ENCODE peak calls at places on chromosomes 2 and 18, in seven cellular contexts. Q is K562, P is fibroblast of lung, Y is psoas muscle, M is AG04450, S is aorta, X is PC-3. J is an unnamed sample.
A peak's percentile ranks its signal among the peaks of the same experiment; 100 is the strongest.

GRCh38 chr2:199339826-199340605 is 117.7 kb downstream of the SATB2 start:
- DNase-seq in P (peak; percentile 74), M (no peak), Y (no peak), X (peak; percentile 72), Q (no peak), S (no peak), J (no peak)

GRCh38 chr2:200742426-200742825 is 69.3 kb upstream of the BZW1 start:
- DNase-seq in X (no peak), Y (peak; percentile 84), Q (no peak), M (no peak), P (peak; percentile 90), S (peak; percentile 90), J (no peak)

GRCh38 chr2:174692256-174692830 is 71.9 kb downstream of the CHRNA1 start:
- DNase-seq in X (no peak), P (no peak), Y (no peak), M (no peak), Q (no peak), S (no peak), J (no peak)

GRCh38 chr18:9988665-9989064 is 74.8 kb downstream of the VAPA start:
- DNase-seq in Y (no peak), Q (no peak), S (no peak), X (no peak), P (no peak), M (no peak), J (no peak)

GRCh38 chr2:176079285-176079830 is 4.4 kb downstream of the EVX2 start:
- DNase-seq in Q (peak; percentile 56), Y (no peak), S (no peak), X (no peak), P (no peak), M (no peak), J (no peak)

GRCh38 chr2:121881038-121881437 is 125.6 kb downstream of the TSN start:
- DNase-seq in M (no peak), P (no peak), Y (no peak), X (no peak), Q (no peak), S (no peak), J (no peak)

GRCh38 chr2:241854342-241855244 is 4.1 kb downstream of the PDCD1 start:
- DNase-seq in P (no peak), X (no peak), Q (peak; percentile 7), Y (no peak), M (no peak), S (peak; percentile 61), J (no peak)

GRCh38 chr2:224442092-224442999 is 40.4 kb upstream of the FAM124B start:
- DNase-seq in Y (peak; percentile 61), P (peak; percentile 38), S (peak; percentile 79), Q (no peak), X (peak; percentile 23), M (no peak), J (no peak)

GRCh38 chr18:6729247-6730091 is at the start of gene ARHGAP28:
- DNase-seq in Y (peak; percentile 93), P (peak; percentile 97), M (peak; percentile 86), S (peak; percentile 86), X (peak; percentile 89), Q (peak; percentile 91), J (peak; percentile 87)

GRCh38 chr2:231765496-231765929 is 15.6 kb downstream of the PDE6D start:
- DNase-seq in Y (no peak), M (no peak), P (no peak), Q (no peak), S (no peak), X (no peak), J (no peak)

GRCh38 chr2:121502246-121502645 is 28.4 kb upstream of the RNU4ATAC start:
- DNase-seq in M (no peak), Y (no peak), Q (no peak), P (peak; percentile 74), X (peak; percentile 65), S (no peak), J (peak; percentile 88)

GRCh38 chr18:78937166-78937565 is 42.5 kb upstream of the SALL3 start:
- DNase-seq in S (no peak), X (no peak), Y (no peak), Q (no peak), P (no peak), M (no peak), J (no peak)

GRCh38 chr18:78771496-78772368 is 207.9 kb upstream of the SALL3 start:
- DNase-seq in Q (no peak), S (no peak), M (no peak), Y (no peak), X (no peak), P (no peak), J (no peak)

GRCh38 chr18:44988821-44989587 is 308.3 kb downstream of the SETBP1 start:
- DNase-seq in M (no peak), X (peak; percentile 39), S (no peak), P (no peak), Q (no peak), Y (no peak), J (no peak)

GRCh38 chr2:224838335-224838734 is 122.2 kb upstream of the CCDC195 start:
- DNase-seq in M (no peak), S (no peak), Q (no peak), P (peak; percentile 91), X (no peak), Y (no peak), J (peak; percentile 45)

GRCh38 chr2:26581266-26581990 is 59.7 kb downstream of the CIB4 start:
- DNase-seq in Q (no peak), P (no peak), X (no peak), M (no peak), Y (no peak), S (peak; percentile 60), J (no peak)

GRCh38 chr2:188805229-188805628 is 168.9 kb upstream of the COL3A1 start:
- DNase-seq in Y (no peak), S (no peak), Q (no peak), X (no peak), M (no peak), P (no peak), J (no peak)

GRCh38 chr2:45332094-45332493 is 279.0 kb downstream of the SRBD1 start:
- DNase-seq in Q (no peak), P (no peak), S (no peak), X (no peak), Y (no peak), M (no peak), J (no peak)

GRCh38 chr2:17821535-17822451 is 5.5 kb downstream of the MSGN1 start:
- DNase-seq in S (no peak), M (no peak), X (no peak), P (no peak), Q (no peak), Y (no peak), J (no peak)

DNA sequence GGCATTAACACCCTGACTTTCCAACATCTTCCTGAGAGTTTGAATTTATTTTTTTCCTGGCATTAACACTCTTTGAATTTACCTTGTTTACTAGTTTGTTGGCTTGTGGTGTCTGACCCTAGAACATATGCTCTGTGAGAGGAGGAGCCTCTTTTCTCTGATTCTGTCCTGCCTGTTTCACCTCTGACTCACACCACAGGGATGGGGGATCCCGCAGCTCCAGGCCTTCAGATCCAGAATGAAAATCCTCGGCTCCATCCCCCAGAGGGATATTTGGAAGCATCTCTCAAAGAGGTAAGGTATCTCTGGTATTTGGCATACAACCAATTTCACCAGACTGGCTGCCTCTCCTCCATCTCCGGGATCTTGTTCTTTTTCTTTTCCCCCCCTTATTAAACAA is 104.7 kb downstream of the GPR39 start:
- DNase-seq in Y (no peak), Q (no peak), P (no peak), X (no peak), S (no peak), M (no peak), J (no peak)
- H3K27ac ChIP-seq in Y (no peak overlapping the region), Q (no peak overlapping the region), P (no peak overlapping the region), X (no peak overlapping the region), S (no peak overlapping the region), M (no peak overlapping the region), J (no peak overlapping the region)

GRCh38 chr18:49993299-49993698 is 180.0 kb upstream of the ACAA2 start:
- DNase-seq in Q (no peak), P (no peak), X (no peak), S (no peak), M (no peak), Y (no peak), J (no peak)
- H3K27me3 ChIP-seq in Q (peaks cover 8% of the 10 kb centered on the region), P (no peaks in the 10 kb centered on the region), X (no peaks in the 10 kb centered on the region), S (no peaks in the 10 kb centered on the region), M (no peaks in the 10 kb centered on the region), Y (no peaks in the 10 kb centered on the region), J (no peaks in the 10 kb centered on the region)

GRCh38 chr2:237980087-237980486 is 13.3 kb downstream of the UBE2F start:
- DNase-seq in Y (no peak), M (no peak), X (no peak), S (peak; percentile 23), Q (no peak), P (no peak), J (no peak)

GRCh38 chr2:237977380-237977779 is 10.6 kb downstream of the UBE2F start:
- DNase-seq in Y (no peak), Q (no peak), X (no peak), M (no peak), S (peak; percentile 36), P (no peak), J (no peak)

GRCh38 chr2:237980751-237981150 is 13.9 kb downstream of the UBE2F start:
- DNase-seq in P (no peak), Y (no peak), X (no peak), M (no peak), Q (no peak), S (peak; percentile 32), J (no peak)

GRCh38 chr2:237979331-237979730 is 12.5 kb downstream of the UBE2F start:
- DNase-seq in S (peak; percentile 27), P (no peak), M (no peak), X (no peak), Q (no peak), Y (no peak), J (no peak)

GRCh38 chr2:237978058-237978712 is 11.4 kb downstream of the UBE2F start:
- DNase-seq in P (peak; percentile 56), M (no peak), Y (no peak), X (no peak), S (peak; percentile 59), Q (peak; percentile 77), J (no peak)
- H3K27ac ChIP-seq in P (no peak overlapping the region), M (no peak overlapping the region), Y (no peak overlapping the region), X (no peak overlapping the region), S (no peak overlapping the region), Q (no peak overlapping the region), J (no peak overlapping the region)

GRCh38 chr2:152549428-152549827 is 167.8 kb downstream of the PRPF40A start:
- DNase-seq in M (no peak), X (no peak), S (no peak), P (no peak), Y (no peak), Q (no peak), J (no peak)

GRCh38 chr2:152550386-152550785 is 166.9 kb downstream of the PRPF40A start:
- DNase-seq in S (no peak), Q (no peak), X (peak; percentile 36), M (no peak), Y (no peak), P (no peak), J (no peak)

GRCh38 chr2:152548111-152548875 is 169.0 kb downstream of the PRPF40A start:
- DNase-seq in S (no peak), Q (no peak), M (no peak), X (no peak), P (no peak), Y (no peak), J (no peak)

GRCh38 chr2:152546230-152546837 is 170.9 kb downstream of the PRPF40A start:
- DNase-seq in Y (peak; percentile 68), M (no peak), X (no peak), Q (no peak), S (no peak), P (no peak), J (no peak)

DNA sequence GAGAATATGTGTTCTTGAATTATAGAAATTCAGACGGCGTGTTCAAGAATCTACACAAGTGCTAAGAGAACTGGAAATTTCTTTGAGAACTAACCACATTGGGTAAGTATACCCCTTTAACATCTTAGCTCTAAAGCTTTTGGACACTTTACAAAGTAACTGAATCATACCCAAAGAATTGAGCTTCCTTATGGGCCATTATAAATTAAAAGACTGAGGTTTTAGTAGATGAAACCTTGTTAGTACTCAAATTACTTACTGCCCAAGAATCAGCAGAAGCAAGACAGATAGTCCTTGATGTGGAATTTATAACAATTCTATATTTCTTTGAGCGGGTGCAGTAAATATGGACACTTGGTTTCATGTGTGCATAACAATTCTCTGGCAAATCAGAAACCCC is 168.3 kb downstream of the PRPF40A start:
- DNase-seq in S (no peak), M (no peak), P (peak; percentile 57), Q (no peak), X (no peak), Y (no peak), J (no peak)
- H3K27me3 ChIP-seq in S (no peaks in the 10 kb centered on the region), M (no peaks in the 10 kb centered on the region), P (no peaks in the 10 kb centered on the region), Q (peaks cover 19% of the 10 kb centered on the region), X (no peaks in the 10 kb centered on the region), Y (no peaks in the 10 kb centered on the region), J (no peaks in the 10 kb centered on the region)

J was measured in brain microvascular endothelial cell.